ENCODE peak calls at places on chromosome 22, in six cellular contexts. J is stimulated activated CD4-positive, alpha-beta T cell treated with anti-CD3 and anti-CD28 coated beads, Interleukin-4, amount 100 ng/mL, for 1 hour; K is HL-60; R is activated T-helper 1 cell treated with anti-CD3 and anti-CD28 coated beads, Interleukin-2, amount 50 U/mL, for 16 hours; D is Caco-2; S is small intestine. H is an unnamed sample.
A peak's percentile ranks its signal among the peaks of the same experiment; 100 is the strongest.

GRCh38 chr22:27420817-27421361 is 380.7 kb downstream of the MN1 start:
- DNase-seq in R (no peak), D (no peak), J (no peak), K (no peak), S (no peak), H (no peak)

GRCh38 chr22:19068784-19069271 is 53.4 kb downstream of the DGCR2 start:
- DNase-seq in J (no peak), R (no peak), D (no peak), K (no peak), S (no peak), H (no peak)

GRCh38 chr22:25095869-25096268 is 103.8 kb upstream of the CRYBB3 start:
- DNase-seq in D (no peak), K (no peak), R (no peak), J (no peak), S (no peak), H (no peak)

GRCh38 chr22:44063462-44064371 is 39.6 kb downstream of the PARVB start:
- DNase-seq in R (no peak), D (no peak), S (no peak), K (no peak), J (no peak), H (no peak)

GRCh38 chr22:23626286-23626975 is 5.7 kb downstream of the DRICH1 start:
- DNase-seq in K (no peak), J (no peak), R (no peak), D (peak; percentile 65), S (no peak), H (no peak)

GRCh38 chr22:20819471-20819870 is 39.1 kb downstream of the PI4KA start:
- DNase-seq in K (no peak), S (no peak), J (no peak), R (no peak), D (no peak), H (no peak)

GRCh38 chr22:19705181-19705934 is 8.9 kb upstream of the SEPTIN5 start:
- DNase-seq in S (no peak), R (no peak), K (no peak), J (no peak), D (no peak), H (no peak)

GRCh38 chr22:30212996-30213441 is 33.5 kb downstream of the LIF start:
- DNase-seq in D (no peak), R (no peak), K (peak; percentile 53), J (no peak), S (no peak), H (peak; percentile 91)

GRCh38 chr22:49946612-49947295 is 13.8 kb upstream of the PIM3 start:
- DNase-seq in D (no peak), J (no peak), R (no peak), S (no peak), K (no peak), H (no peak)

GRCh38 chr22:36334838-36335603 is 52.7 kb downstream of the MYH9 start:
- DNase-seq in K (peak; percentile 83), J (peak; percentile 43), R (no peak), D (no peak), S (no peak), H (peak; percentile 82)

GRCh38 chr22:35328472-35328885 is 28.8 kb downstream of the TOM1 start:
- DNase-seq in J (no peak), K (peak; percentile 76), D (no peak), R (no peak), S (no peak), H (no peak)

GRCh38 chr22:18060646-18061620 is 16.9 kb upstream of the PEX26 start:
- DNase-seq in S (peak; percentile 88), K (no peak), J (no peak), R (no peak), D (peak; percentile 75), H (peak; percentile 66)

GRCh38 chr22:38718414-38718813 is 12.7 kb downstream of the GTPBP1 start:
- DNase-seq in S (peak; percentile 87), R (no peak), K (no peak), J (no peak), D (peak; percentile 57), H (peak; percentile 92)

GRCh38 chr22:44145544-44145943 is 35.2 kb upstream of the PARVG start:
- DNase-seq in D (no peak), S (no peak), R (no peak), K (no peak), J (no peak), H (no peak)

GRCh38 chr22:33757443-33758124 is 162.7 kb downstream of the LARGE1 start:
- DNase-seq in S (no peak), D (no peak), K (no peak), R (no peak), J (no peak), H (no peak)

GRCh38 chr22:37502342-37503182 is 16.4 kb upstream of the MFNG start:
- DNase-seq in K (no peak), D (peak; percentile 88), R (no peak), J (no peak), S (peak; percentile 99), H (no peak)

GRCh38 chr22:37290737-37291136 is 8.4 kb downstream of the CYTH4 start:
- DNase-seq in S (no peak), J (no peak), D (no peak), K (no peak), R (no peak), H (no peak)

GRCh38 chr22:35915477-35916013 is 113.1 kb downstream of the RBFOX2 start:
- DNase-seq in K (no peak), J (no peak), R (no peak), D (no peak), S (peak; percentile 35), H (peak; percentile 55)

GRCh38 chr22:39290248-39290720 is 29.1 kb downstream of the RPL3 start:
- DNase-seq in S (no peak), J (no peak), D (no peak), R (no peak), K (no peak), H (no peak)

GRCh38 chr22:49733631-49734030 is 94.0 kb downstream of the BRD1 start:
- DNase-seq in K (no peak), J (no peak), D (no peak), R (no peak), S (no peak), H (no peak)

H was measured in mesenchymal stem cell.